ENCODE peak calls at places on chromosomes 12 and 14, in five cellular contexts. L is Right ventricle myocardium inferior; E is stimulated activated naive B cell treated with anti-CD40 and anti-IgM and Interleukin-4, amounts not matched to agents 10 μg/mL and 1 μg/mL and 100 μg/mL, for 72 hours; M is CD4-positive, alpha-beta T cell; D is naive B cell. V is an unnamed sample.

GRCh38 chr14:103730490-103731035 is 15.0 kb downstream of the ZFYVE21 start:
- ATAC-seq in L (peak), E (no peak), M (no peak), D (no peak), V (peak)

GRCh38 chr12:124336742-124337520 is 42.0 kb downstream of the RFLNA start:
- ATAC-seq in L (no peak), E (no peak), M (no peak), D (no peak), V (no peak)

GRCh38 chr14:91732859-91733477 is 1.1 kb upstream of the CATSPERB start:
- ATAC-seq in L (no peak), E (no peak), M (no peak), D (no peak), V (no peak)

GRCh38 chr12:46841891-46842290 is 16.1 kb upstream of the SLC38A4 start:
- ATAC-seq in L (no peak), E (no peak), M (no peak), D (no peak), V (no peak)

GRCh38 chr12:6626654-6627283 is 9.0 kb downstream of the LPAR5 start:
- ATAC-seq in L (no peak), E (peak), M (peak), D (peak), V (no peak)

GRCh38 chr12:118981285-118982201 is at the start of gene SRRM4:
- ATAC-seq in L (no peak), E (no peak), M (no peak), D (no peak), V (no peak)

GRCh38 chr12:32390572-32391219 is 8.7 kb upstream of the FGD4 start:
- ATAC-seq in L (peak), E (peak), M (no peak), D (peak), V (peak)

GRCh38 chr14:85934886-85935254 is 404.9 kb downstream of the FLRT2 start:
- ATAC-seq in L (no peak), E (peak), M (peak), D (peak), V (no peak)

GRCh38 chr12:104137175-104137901 is 672 bp downstream of the NFYB start:
- ATAC-seq in L (peak), E (peak), M (peak), D (peak), V (peak)

GRCh38 chr14:99541677-99542470 is 60.7 kb downstream of the CCNK start:
- ATAC-seq in L (no peak), E (no peak), M (no peak), D (no peak), V (peak)

GRCh38 chr14:103690332-103690731 is 24.9 kb downstream of the XRCC3 start:
- ATAC-seq in L (no peak), E (no peak), M (no peak), D (no peak), V (no peak)

GRCh38 chr14:20413785-20414117 is 450 bp upstream of the TEP1 start:
- ATAC-seq in L (peak), E (peak), M (peak), D (peak), V (peak)

GRCh38 chr14:54450535-54450934 is 9.4 kb upstream of the CNIH1 start:
- ATAC-seq in L (no peak), E (peak), M (no peak), D (peak), V (no peak)

GRCh38 chr14:55107766-55108554 is 21.1 kb upstream of the LGALS3 start:
- ATAC-seq in L (peak), E (peak), M (peak), D (no peak), V (peak)

GRCh38 chr12:95848575-95849388 is 10.0 kb upstream of the SNRPF start:
- ATAC-seq in L (no peak), E (no peak), M (no peak), D (no peak), V (no peak)